ENCODE peak calls at places on chromosomes 2 and 18, in nine cellular contexts. O is M059J; W is stimulated activated CD4-positive, alpha-beta T cell treated with anti-CD3 and anti-CD28 coated beads, Interleukin-4, amount 100 ng/mL, for 1 hour; Y is T follicular helper cell; I is germinal center; J is mesenchymal stem cell; F is mesendoderm; L is SK-N-DZ; A is hepatic stellate cell. N is an unnamed sample.

GRCh38 chr2:195660265-195660890 is 3.4 kb downstream of the SLC39A10 start:
- DNase-seq in J (peak), Y (peak), O (peak), I (peak), W (peak), L (peak), F (peak), A (no peak), N (peak)

GRCh38 chr2:219549619-219550018 is 5.8 kb downstream of the TMEM198 start:
- DNase-seq in Y (no peak), F (no peak), L (no peak), A (no peak), I (no peak), W (no peak), O (no peak), J (no peak), N (no peak)

GRCh38 chr2:217975626-217976025 is 27.2 kb downstream of the TNS1 start:
- DNase-seq in Y (no peak), A (no peak), L (no peak), O (no peak), I (no peak), F (no peak), W (no peak), J (no peak), N (peak)

GRCh38 chr2:179817181-179817841 is 44.1 kb downstream of the ZNF385B start:
- DNase-seq in I (no peak), J (no peak), A (no peak), O (peak), Y (no peak), L (no peak), W (no peak), F (no peak), N (no peak)

GRCh38 chr2:240237609-240238151 is 97.2 kb upstream of the OTOS start:
- DNase-seq in L (no peak), F (no peak), W (no peak), J (no peak), O (peak), Y (no peak), I (no peak), A (peak), N (peak)

GRCh38 chr2:107475859-107476258 is 350.8 kb upstream of the RGPD4 start:
- DNase-seq in A (no peak), W (no peak), F (no peak), Y (no peak), O (no peak), L (no peak), I (no peak), J (no peak), N (no peak)

GRCh38 chr18:80034852-80035406 is 695 bp downstream of the RBFA start:
- DNase-seq in O (no peak), F (no peak), I (no peak), Y (no peak), A (no peak), J (peak), L (no peak), W (no peak), N (peak)

GRCh38 chr2:75920721-75921551 is 210.2 kb upstream of the GCFC2 start:
- DNase-seq in O (no peak), A (no peak), F (no peak), J (no peak), L (no peak), W (no peak), Y (no peak), I (no peak), N (no peak)

GRCh38 chr2:151239624-151240023 is 22.0 kb downstream of the RBM43 start:
- DNase-seq in Y (no peak), L (no peak), A (no peak), F (no peak), J (no peak), I (no peak), W (no peak), O (no peak), N (no peak)

GRCh38 chr18:57806891-57807280 is 3.8 kb upstream of the ATP8B1 start:
- DNase-seq in I (no peak), O (peak), A (peak), J (peak), L (no peak), F (no peak), Y (no peak), W (no peak), N (peak)

GRCh38 chr2:149702571-149702970 is 115.0 kb upstream of the MMADHC start:
- DNase-seq in L (no peak), O (no peak), Y (no peak), A (no peak), I (no peak), W (no peak), F (no peak), J (no peak), N (no peak)

GRCh38 chr2:30106543-30106942 is 40.3 kb upstream of the YPEL5 start:
- DNase-seq in A (peak), I (no peak), O (peak), J (peak), L (no peak), W (no peak), F (no peak), Y (no peak), N (peak)

GRCh38 chr2:3126686-3127278 is 250.8 kb downstream of the EIPR1 start:
- DNase-seq in A (no peak), W (no peak), I (no peak), O (no peak), Y (no peak), F (no peak), J (peak), L (no peak), N (peak)

GRCh38 chr2:75728614-75729419 is 18.1 kb upstream of the GCFC2 start:
- DNase-seq in Y (no peak), O (no peak), I (no peak), A (no peak), W (no peak), L (peak), J (no peak), F (no peak), N (no peak)

GRCh38 chr2:69567909-69568300 is 75.6 kb downstream of the AAK1 start:
- DNase-seq in O (no peak), F (no peak), I (no peak), Y (no peak), L (no peak), J (no peak), A (no peak), W (no peak), N (peak)

GRCh38 chr2:12674644-12675328 is 42.0 kb upstream of the TRIB2 start:
- DNase-seq in O (no peak), Y (no peak), L (no peak), J (no peak), I (no peak), W (no peak), A (no peak), F (no peak), N (no peak)

GRCh38 chr2:200258881-200259576 is 47.5 kb upstream of the SPATS2L start:
- DNase-seq in A (no peak), J (peak), L (no peak), O (no peak), F (no peak), W (no peak), Y (no peak), I (no peak), N (no peak)

GRCh38 chr18:34222396-34223163 is 2.1 kb downstream of the NOL4 start:
- DNase-seq in J (peak), O (peak), I (no peak), F (peak), A (peak), Y (no peak), W (no peak), L (peak), N (no peak)

GRCh38 chr2:160308915-160309314 is 108.8 kb upstream of the ITGB6 start:
- DNase-seq in W (no peak), A (peak), Y (no peak), L (no peak), I (no peak), F (peak), J (peak), O (peak), N (peak)

GRCh38 chr2:133326651-133327397 is 241.4 kb downstream of the NCKAP5 start:
- DNase-seq in J (peak), A (peak), I (no peak), F (peak), Y (no peak), W (no peak), O (peak), L (no peak), N (peak)

GRCh38 chr2:8528863-8529262 is 153.0 kb upstream of the ID2 start:
- DNase-seq in O (no peak), J (no peak), Y (no peak), W (no peak), L (no peak), I (no peak), A (no peak), F (no peak), N (no peak)

GRCh38 chr18:76416935-76417334 is 78.1 kb downstream of the ZNF516 start:
- DNase-seq in J (peak), F (no peak), O (no peak), W (no peak), Y (no peak), L (no peak), I (no peak), A (no peak), N (peak)

GRCh38 chr2:42957109-42958035 is 165.0 kb upstream of the HAAO start:
- DNase-seq in Y (no peak), A (no peak), L (no peak), O (peak), I (no peak), F (peak), W (no peak), J (no peak), N (peak)

GRCh38 chr2:184541591-184541990 is 56.7 kb upstream of the ZNF804A start:
- DNase-seq in I (no peak), A (no peak), J (no peak), Y (no peak), F (no peak), O (no peak), W (no peak), L (no peak), N (no peak)

GRCh38 chr2:215280326-215280725 is 31.5 kb upstream of the ATIC start:
- DNase-seq in W (no peak), L (no peak), J (no peak), A (no peak), I (no peak), Y (no peak), O (peak), F (no peak), N (peak)

GRCh38 chr2:127389778-127390435 is 2.1 kb upstream of the MAP3K2 start:
- DNase-seq in Y (peak), O (no peak), A (no peak), W (no peak), I (peak), F (no peak), J (no peak), L (no peak), N (no peak)

GRCh38 chr2:105734762-105735538 is 9.8 kb upstream of the NCK2 start:
- DNase-seq in F (no peak), O (peak), J (peak), W (no peak), I (no peak), L (no peak), A (peak), Y (no peak), N (peak)

GRCh38 chr2:28581312-28581711 is 85.5 kb downstream of the PLB1 start:
- DNase-seq in W (no peak), F (no peak), O (no peak), A (no peak), Y (no peak), J (no peak), I (no peak), L (no peak), N (no peak)

GRCh38 chr18:24530630-24531111 is 70.2 kb downstream of the HRH4 start:
- DNase-seq in Y (no peak), W (no peak), L (no peak), J (peak), A (peak), I (no peak), F (no peak), O (peak), N (peak)

GRCh38 chr2:9735335-9735734 is 104.5 kb upstream of the YWHAQ start:
- DNase-seq in F (no peak), Y (no peak), J (no peak), L (no peak), I (no peak), A (no peak), W (no peak), O (peak), N (no peak)

GRCh38 chr18:41396211-41396610 is 558.8 kb upstream of the PIK3C3 start:
- DNase-seq in W (no peak), Y (no peak), A (no peak), I (no peak), L (no peak), J (no peak), O (no peak), F (peak), N (no peak)

GRCh38 chr2:30249354-30249753 is 18.0 kb downstream of the LBH start:
- DNase-seq in A (no peak), J (no peak), I (no peak), W (no peak), Y (no peak), L (no peak), F (no peak), O (no peak), N (no peak)

GRCh38 chr2:222722327-222722946 is 51.0 kb downstream of the MOGAT1 start:
- DNase-seq in W (no peak), O (peak), J (peak), I (peak), L (no peak), A (no peak), F (no peak), Y (no peak), N (peak)

GRCh38 chr2:67828066-67828465 is 234.7 kb downstream of the C1D start:
- DNase-seq in Y (no peak), O (no peak), I (no peak), W (no peak), F (no peak), J (no peak), L (no peak), A (no peak), N (no peak)

GRCh38 chr2:153287109-153287801 is 191.3 kb downstream of the RPRM start:
- DNase-seq in Y (no peak), A (no peak), L (peak), F (peak), I (peak), W (no peak), O (peak), J (no peak), N (no peak)

GRCh38 chr2:69305712-69306611 is 81.1 kb downstream of the GFPT1 start:
- DNase-seq in J (no peak), O (peak), Y (no peak), I (no peak), L (no peak), A (no peak), W (no peak), F (peak), N (peak)

GRCh38 chr2:120647487-120647886 is 88.2 kb upstream of the GLI2 start:
- DNase-seq in W (no peak), F (peak), A (peak), I (no peak), L (no peak), J (peak), Y (no peak), O (peak), N (peak)